ENCODE peak calls at places on chromosomes 7 and 10, in four cellular contexts. D is lower lobe of right lung, J is thyroid gland, W is cardiac fibroblast. F is an unnamed sample.

GRCh38 chr7:13447637-13448036 is 541.8 kb downstream of the ETV1 start:
- DNase-seq in J (no peak), W (no peak), D (no peak), F (no peak)

GRCh38 chr10:123863721-123864432 is 27.7 kb downstream of the CPXM2 start:
- DNase-seq in D (no peak), W (no peak), J (no peak), F (no peak)

GRCh38 chr10:44005788-44006099 is 357.1 kb upstream of the ZNF32 start:
- DNase-seq in W (no peak), J (no peak), D (no peak), F (no peak)

GRCh38 chr10:62454696-62455451 is 80.7 kb downstream of the ZNF365 start:
- DNase-seq in J (no peak), W (peak; percentile 61), D (no peak), F (peak; percentile 75)

GRCh38 chr7:93048136-93048930 is 69.4 kb downstream of the SAMD9 start:
- DNase-seq in D (no peak), J (no peak), W (no peak), F (peak; percentile 16)

GRCh38 chr10:71255817-71256660 is 43.7 kb downstream of the UNC5B start:
- DNase-seq in D (no peak), W (peak; percentile 95), J (no peak), F (peak; percentile 82)

GRCh38 chr7:102049765-102050164 is 232.3 kb downstream of the CUX1 start:
- DNase-seq in W (no peak), D (no peak), J (no peak), F (no peak)

GRCh38 chr10:92640110-92640509 is 47.2 kb downstream of the KIF11 start:
- DNase-seq in W (peak; percentile 75), J (no peak), D (no peak), F (peak; percentile 80)

GRCh38 chr7:121595949-121596692 is 200.0 kb upstream of the FAM3C start:
- DNase-seq in W (peak; percentile 9), J (no peak), D (no peak), F (no peak)

GRCh38 chr7:47572939-47573757 is 8.8 kb downstream of the TNS3 start:
- DNase-seq in W (no peak), D (no peak), J (no peak), F (no peak)

DNA sequence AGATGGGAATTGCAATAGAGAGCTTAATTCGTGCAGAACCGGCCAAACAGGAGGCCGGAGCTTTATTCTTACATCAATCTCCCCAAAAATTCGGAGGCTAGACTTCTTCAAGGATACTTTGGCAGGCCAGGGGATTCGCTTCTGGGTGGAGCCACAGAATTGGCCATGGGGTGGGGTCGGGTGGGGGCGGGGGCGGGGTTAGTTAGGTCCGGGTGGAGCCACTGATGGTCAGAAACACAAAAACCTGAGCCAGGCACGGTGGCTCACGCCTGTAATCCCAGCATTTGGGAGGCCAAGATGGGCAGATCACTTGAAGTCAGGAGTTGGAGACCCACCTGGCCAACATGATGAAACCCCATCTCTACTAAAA is 87.5 kb downstream of the SEPTIN14 start:
- DNase-seq in W (no peak), D (no peak), J (no peak), F (no peak)
- H3K4me3 ChIP-seq in W (no peak overlapping the region), D (no peak overlapping the region), J (no peak overlapping the region), F (no peak overlapping the region)

DNA sequence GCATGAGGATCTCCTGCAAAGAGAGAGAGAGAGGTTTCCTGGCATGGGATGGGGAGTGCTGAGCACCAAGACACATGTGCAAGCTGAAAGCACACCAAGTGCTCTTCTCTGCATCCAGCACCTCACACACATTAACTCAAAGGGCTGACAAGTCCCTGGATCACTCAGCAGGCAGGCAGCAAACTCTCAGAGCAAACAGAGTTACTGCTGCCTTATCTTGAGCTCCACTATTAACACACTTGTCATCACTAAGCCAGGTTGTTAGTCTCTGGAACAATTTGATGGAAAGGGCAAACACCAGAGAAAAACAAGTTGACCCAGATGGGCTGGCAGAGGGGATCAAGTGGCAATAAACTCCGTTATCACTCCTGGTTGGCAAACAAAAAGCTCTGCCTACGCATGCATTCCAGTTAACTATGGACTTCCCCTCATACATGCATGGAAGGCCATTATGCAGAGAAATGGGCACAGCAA is 349.9 kb downstream of the KCNMA1 start:
- DNase-seq in D (no peak), W (peak; percentile 19), J (no peak), F (no peak)
- TF ChIP-seq CTCF in D (no peak), W (no peak), J (no peak), F (no peak)

DNA sequence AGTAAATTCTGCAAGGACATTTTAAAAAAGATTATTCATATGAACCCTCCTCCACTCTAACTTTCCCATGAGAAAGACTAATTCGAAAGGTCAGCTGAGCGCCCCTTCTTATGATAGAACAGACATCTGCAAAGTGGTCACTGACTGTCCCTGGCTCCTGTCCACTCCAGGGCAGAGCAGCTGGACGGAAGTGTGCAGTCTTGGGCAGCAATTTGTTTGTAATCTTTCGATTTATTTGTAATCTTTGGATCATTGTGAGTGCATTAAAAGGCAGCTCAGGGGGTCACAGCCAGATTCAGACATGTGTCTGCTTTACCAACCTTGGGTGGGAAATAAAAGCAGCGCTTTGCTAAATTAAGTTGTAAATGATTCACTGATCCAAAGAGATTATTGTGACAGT is 158.8 kb upstream of the ADARB2 start:
- DNase-seq in D (no peak), W (no peak), J (no peak), F (no peak)
- H3K4me3 ChIP-seq in D (no peak overlapping the region), W (no peak overlapping the region), J (no peak overlapping the region), F (no peak overlapping the region)

DNA sequence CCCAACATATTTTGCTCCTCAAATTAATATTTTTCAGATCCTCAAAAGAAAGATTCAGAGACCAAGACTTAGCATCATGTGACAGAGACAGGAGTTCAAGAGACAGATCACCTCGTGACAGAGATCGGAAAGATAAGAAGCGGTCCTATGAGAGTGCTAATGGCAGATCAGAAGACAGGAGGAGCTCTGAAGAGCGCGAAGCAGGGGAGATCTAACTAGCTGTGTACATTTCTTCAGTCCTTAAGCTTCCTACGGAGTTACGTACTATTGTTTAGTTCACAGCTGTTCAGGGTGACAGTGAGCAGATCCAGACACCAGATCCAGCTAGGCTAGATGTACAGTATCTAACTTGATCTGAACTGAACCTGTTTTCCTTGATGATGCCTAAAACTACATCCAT is 61.3 kb downstream of the KLRG2 start:
- DNase-seq in J (no peak), W (peak; percentile 15), D (no peak), F (no peak)
- TF ChIP-seq CTCF in J (no peak), W (no peak), D (no peak), F (no peak)

GRCh38 chr7:32887395-32887794 is 4.2 kb downstream of the KBTBD2 start:
- DNase-seq in J (no peak), D (no peak), W (no peak), F (no peak)
- H3K4me3 ChIP-seq in J (no peak overlapping the region), D (no peak overlapping the region), W (no peak overlapping the region), F (no peak overlapping the region)

DNA sequence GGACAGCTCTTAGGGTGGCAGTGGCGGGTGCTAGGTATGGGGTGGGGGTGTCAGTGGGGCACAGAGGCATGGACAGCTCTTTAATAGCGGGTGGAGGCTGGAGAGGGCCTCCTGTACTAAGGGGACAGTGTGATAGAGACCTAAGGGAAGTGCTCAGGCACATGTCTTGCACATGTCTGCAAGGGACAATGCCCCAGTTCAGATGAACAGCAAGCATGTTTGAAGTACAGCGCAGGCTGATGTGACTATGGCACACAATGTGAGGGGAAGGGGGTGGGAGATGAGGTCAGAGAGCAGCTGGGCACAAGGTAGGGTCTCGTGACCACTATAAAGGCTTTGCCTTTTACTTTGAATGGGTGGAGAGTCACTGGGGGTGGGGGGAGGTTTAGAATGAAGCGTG is 3.5 kb downstream of the GIMAP8 start:
- DNase-seq in W (no peak), J (no peak), D (no peak), F (no peak)
- TF ChIP-seq CTCF in W (no peak), J (no peak), D (no peak), F (no peak)

F was measured in choroid plexus epithelial cell.